ENCODE peak calls at places on chromosomes 2 and 18, in seven cellular contexts. T is H9, N is left ventricle myocardium inferior, F is NCI-H1105, L is fibroblast of villous mesenchyme, K is NCI-H1092 treated with DMSO at 0.1 percent for 48 hours, C is HFFc6. S is an unnamed sample.

GRCh38 chr2:12778811-12779574 is 62.3 kb downstream of the TRIB2 start:
- DNase-seq in K (no peak), L (no peak), T (no peak), N (no peak), F (no peak), C (no peak), S (no peak)

GRCh38 chr2:51734115-51734514 is 702.2 kb upstream of the NRXN1 start:
- DNase-seq in T (no peak), K (no peak), L (peak; percentile 28), C (no peak), F (no peak), N (no peak), S (no peak)

GRCh38 chr2:10393648-10393982 is 54.5 kb downstream of the ODC1 start:
- DNase-seq in T (no peak), N (no peak), F (no peak), L (no peak), K (no peak), C (no peak), S (no peak)

GRCh38 chr18:59748628-59749360 is 51.6 kb upstream of the CCBE1 start:
- DNase-seq in T (no peak), N (no peak), L (peak; percentile 50), K (no peak), F (no peak), C (peak; percentile 95), S (no peak)

GRCh38 chr2:36380624-36381481 is 25.3 kb downstream of the CRIM1 start:
- DNase-seq in N (peak; percentile 23), L (peak; percentile 82), K (no peak), F (no peak), T (peak; percentile 87), C (peak; percentile 51), S (no peak)

GRCh38 chr2:86673976-86674670 is 46.0 kb upstream of the RMND5A start:
- DNase-seq in C (no peak), F (no peak), L (peak; percentile 60), T (no peak), K (no peak), N (no peak), S (no peak)

GRCh38 chr18:74290831-74291770 is 662 bp downstream of the CYB5A start:
- DNase-seq in L (no peak), N (peak; percentile 22), F (peak; percentile 57), C (no peak), T (peak; percentile 81), K (no peak), S (no peak)

GRCh38 chr2:212441141-212441540 is 97.5 kb downstream of the ERBB4 start:
- DNase-seq in N (no peak), C (no peak), L (no peak), K (no peak), T (no peak), F (no peak), S (no peak)

GRCh38 chr2:70456594-70457495 is 96.8 kb downstream of the TGFA start:
- DNase-seq in T (peak; percentile 10), N (no peak), L (no peak), C (no peak), K (no peak), F (no peak), S (no peak)

GRCh38 chr18:35267161-35267651 is 22.8 kb downstream of the ZSCAN30 start:
- DNase-seq in L (peak; percentile 53), N (peak; percentile 85), T (peak; percentile 31), F (peak; percentile 11), C (no peak), K (peak; percentile 93), S (peak; percentile 48)

GRCh38 chr18:2814928-2815327 is 31.9 kb upstream of the EMILIN2 start:
- DNase-seq in K (no peak), F (no peak), T (no peak), C (no peak), N (no peak), L (no peak), S (no peak)

GRCh38 chr2:124267821-124268220 is 242.7 kb downstream of the CNTNAP5 start:
- DNase-seq in C (no peak), L (peak; percentile 36), F (no peak), T (no peak), K (no peak), N (no peak), S (no peak)

GRCh38 chr2:97726311-97727064 is 13.1 kb downstream of the ZAP70 start:
- DNase-seq in F (no peak), T (no peak), K (no peak), L (peak; percentile 21), C (no peak), N (peak; percentile 54), S (no peak)

GRCh38 chr2:45220227-45220626 is 211.0 kb upstream of the SIX2 start:
- DNase-seq in T (no peak), F (no peak), L (no peak), C (no peak), N (no peak), K (peak; percentile 31), S (no peak)

GRCh38 chr2:174635747-174636399 is 38.3 kb upstream of the WIPF1 start:
- DNase-seq in T (no peak), F (no peak), C (peak; percentile 54), L (peak; percentile 43), N (no peak), K (no peak), S (no peak)

GRCh38 chr2:68344031-68344430 is 21.1 kb upstream of the PLEK start:
- DNase-seq in N (no peak), C (no peak), L (no peak), T (no peak), K (no peak), F (no peak), S (no peak)

GRCh38 chr2:32937602-32938450 is 8.9 kb upstream of the LTBP1 start:
- DNase-seq in K (no peak), T (peak; percentile 78), C (peak; percentile 9), F (no peak), L (peak; percentile 45), N (no peak), S (peak; percentile 51)

GRCh38 chr18:28792404-28793103 is 615.6 kb upstream of the CDH2 start:
- DNase-seq in K (no peak), T (no peak), C (no peak), N (no peak), L (no peak), F (peak; percentile 21), S (no peak)

GRCh38 chr2:197700960-197701359 is 4.2 kb upstream of the MARS2 start:
- DNase-seq in L (no peak), K (no peak), T (no peak), F (no peak), N (no peak), C (no peak), S (no peak)

GRCh38 chr18:35730738-35731370 is 149.3 kb downstream of the GALNT1 start:
- DNase-seq in L (peak; percentile 60), N (peak; percentile 40), C (no peak), T (no peak), K (no peak), F (no peak), S (no peak)

GRCh38 chr2:11746807-11747459 is 501 bp downstream of the LPIN1 start:
- DNase-seq in K (peak; percentile 43), N (peak; percentile 31), L (peak; percentile 47), T (peak; percentile 67), C (no peak), F (no peak), S (no peak)

S was measured in NCI-H524 treated with DMSO at 0.1 percent for 48 hours.